ENCODE peak calls at places on chromosomes 12 and 14, in seven cellular contexts. Z is right lobe of liver, D is WTC11, W is nephron progenitor cell, J is hepatocyte, I is astrocyte of the spinal cord, X is OCI-LY7. F is an unnamed sample.

GRCh38 chr14:53011053-53011462 is 60.2 kb upstream of the FERMT2 start:
- DNase-seq in Z (no peak), D (peak; percentile 22), W (peak; percentile 18), J (peak; percentile 69), I (peak; percentile 97), X (no peak), F (no peak)

GRCh38 chr14:87044807-87045206 is 948.2 kb downstream of the GALC start:
- DNase-seq in Z (no peak), D (no peak), W (no peak), J (no peak), I (no peak), X (no peak), F (no peak)

GRCh38 chr14:69441948-69442347 is 42.6 kb upstream of the PLEKHD1 start:
- DNase-seq in Z (no peak), D (no peak), W (no peak), J (no peak), I (no peak), X (peak; percentile 88), F (no peak)

GRCh38 chr12:27198036-27198435 is 46.0 kb upstream of the STK38L start:
- DNase-seq in Z (no peak), D (no peak), W (peak; percentile 10), J (no peak), I (peak; percentile 88), X (no peak), F (no peak)

GRCh38 chr14:70901218-70901772 is 6.0 kb upstream of the PCNX1 start:
- DNase-seq in Z (no peak), D (no peak), W (no peak), J (no peak), I (peak; percentile 66), X (no peak), F (no peak)

GRCh38 chr12:110353211-110353965 is 50.1 kb downstream of the ANAPC7 start:
- DNase-seq in Z (no peak), D (no peak), W (no peak), J (no peak), I (no peak), X (no peak), F (no peak)

GRCh38 chr12:32768518-32768917 is 12.8 kb upstream of the YARS2 start:
- DNase-seq in Z (no peak), D (no peak), W (no peak), J (no peak), I (no peak), X (no peak), F (no peak)

GRCh38 chr14:102616799-102617198 is 24.4 kb downstream of the RCOR1 start:
- DNase-seq in Z (no peak), D (no peak), W (no peak), J (no peak), I (no peak), X (no peak), F (no peak)

GRCh38 chr12:28536088-28536487 is 345.8 kb downstream of the CCDC91 start:
- DNase-seq in Z (no peak), D (no peak), W (no peak), J (no peak), I (peak; percentile 61), X (no peak), F (no peak)

DNA sequence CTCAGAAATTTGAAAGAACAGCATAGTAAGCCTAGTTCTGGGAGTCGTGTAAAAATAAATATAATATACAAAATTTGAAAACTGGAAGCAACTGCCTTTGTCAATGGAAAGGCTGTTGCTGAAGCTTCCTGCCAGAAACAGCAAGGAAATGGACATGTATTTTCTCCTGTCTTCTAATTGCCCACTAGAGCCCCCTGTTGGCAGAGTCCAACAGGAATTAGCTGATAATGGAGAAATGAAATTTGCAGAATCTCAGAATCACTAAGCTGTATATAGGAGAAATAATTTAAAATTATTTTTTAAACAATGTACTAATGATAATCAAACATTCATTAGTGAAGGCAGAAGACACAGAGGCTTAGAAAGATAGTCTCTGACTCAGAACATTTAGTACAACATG is 414.8 kb downstream of the SLC6A15 start:
- DNase-seq in Z (no peak), D (no peak), W (no peak), J (no peak), I (no peak), X (no peak), F (no peak)
- TF ChIP-seq CTCF in Z (no peak), D (no peak), W (no peak), J (peak; percentile 30), I (peak; percentile 24), X (no peak), F (no peak)

GRCh38 chr12:130955238-130955816 is 1.6 kb downstream of the ADGRD1 start:
- DNase-seq in Z (no peak), D (no peak), W (no peak), J (no peak), I (no peak), X (no peak), F (no peak)
- TF ChIP-seq CTCF in Z (no peak), D (no peak), W (no peak), J (no peak), I (no peak), X (no peak), F (no peak)

GRCh38 chr12:132282031-132282949 is 47.1 kb downstream of the GALNT9 start:
- DNase-seq in Z (no peak), D (peak; percentile 18), W (no peak), J (no peak), I (no peak), X (no peak), F (no peak)

GRCh38 chr12:132284618-132285310 is 44.6 kb downstream of the GALNT9 start:
- DNase-seq in Z (no peak), D (no peak), W (no peak), J (no peak), I (no peak), X (no peak), F (no peak)

GRCh38 chr12:132282950-132283771 is 46.2 kb downstream of the GALNT9 start:
- DNase-seq in Z (no peak), D (peak; percentile 54), W (peak; percentile 40), J (no peak), I (no peak), X (peak; percentile 7), F (peak; percentile 61)

GRCh38 chr12:132285311-132285741 is 44.1 kb downstream of the GALNT9 start:
- DNase-seq in Z (no peak), D (no peak), W (no peak), J (no peak), I (no peak), X (no peak), F (no peak)

GRCh38 chr12:132284071-132284492 is 45.3 kb downstream of the GALNT9 start:
- DNase-seq in Z (no peak), D (no peak), W (no peak), J (no peak), I (no peak), X (peak; percentile 4), F (no peak)
- TF ChIP-seq CTCF in Z (no peak), D (no peak), W (peak; percentile 26), J (peak; percentile 48), I (peak; percentile 54), X (peak; percentile 63), F (no peak)

DNA sequence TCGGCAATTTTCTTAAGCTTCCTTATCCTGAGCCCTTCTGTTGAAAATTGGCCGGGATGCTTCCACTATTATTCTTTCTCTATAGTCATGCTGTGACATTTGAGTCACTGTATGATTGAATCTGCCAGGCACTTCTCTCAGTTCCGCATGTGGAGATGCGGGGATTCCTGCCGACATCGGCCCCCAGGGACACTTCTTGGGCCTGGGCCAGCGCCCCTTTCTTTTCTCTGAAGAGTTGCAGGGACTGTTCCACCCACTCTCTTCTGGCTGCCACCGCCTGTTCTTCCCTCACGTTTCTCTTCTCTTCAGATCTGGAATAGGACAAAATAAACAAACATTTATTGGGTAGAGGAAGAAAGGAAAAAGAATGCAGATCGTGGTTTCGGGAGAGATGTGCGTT is 310.1 kb downstream of the ETNK1 start:
- DNase-seq in Z (no peak), D (peak; percentile 33), W (no peak), J (no peak), I (peak; percentile 63), X (no peak), F (no peak)
- TF ChIP-seq CTCF in Z (no peak), D (no peak), W (no peak), J (no peak), I (no peak), X (no peak), F (no peak)

GRCh38 chr12:66159088-66159487 is 10.7 kb downstream of the TMBIM4 start:
- DNase-seq in Z (no peak), D (no peak), W (no peak), J (no peak), I (no peak), X (no peak), F (no peak)
- TF ChIP-seq CTCF in Z (no peak), D (no peak), W (no peak), J (no peak), I (no peak), X (no peak), F (no peak)

DNA sequence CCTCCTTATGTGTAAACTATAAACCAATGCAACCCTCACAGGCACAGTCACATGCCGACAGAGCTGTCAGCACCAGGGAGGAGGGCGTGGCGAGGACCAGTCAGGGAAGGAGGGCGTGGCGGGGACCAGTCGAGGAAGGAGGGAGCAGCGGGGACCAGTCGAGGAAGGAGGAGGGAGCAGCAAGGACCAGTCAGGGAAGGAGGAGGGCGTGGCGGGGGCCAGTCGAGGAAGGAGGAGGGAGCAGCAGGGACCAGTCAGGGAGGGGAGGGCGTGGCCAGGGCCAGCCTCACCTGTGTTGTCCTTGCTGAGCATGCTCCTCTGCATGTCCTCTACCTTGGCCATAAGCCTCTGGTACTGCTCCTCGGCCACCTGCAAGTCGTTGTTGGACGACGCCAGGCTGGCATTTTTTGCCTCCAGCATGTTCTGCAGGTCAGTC is 24.2 kb downstream of the GOLGA3 start:
- DNase-seq in Z (no peak), D (peak; percentile 28), W (no peak), J (peak; percentile 34), I (no peak), X (no peak), F (no peak)
- TF ChIP-seq CTCF in Z (no peak), D (no peak), W (no peak), J (no peak), I (no peak), X (no peak), F (no peak)

DNA sequence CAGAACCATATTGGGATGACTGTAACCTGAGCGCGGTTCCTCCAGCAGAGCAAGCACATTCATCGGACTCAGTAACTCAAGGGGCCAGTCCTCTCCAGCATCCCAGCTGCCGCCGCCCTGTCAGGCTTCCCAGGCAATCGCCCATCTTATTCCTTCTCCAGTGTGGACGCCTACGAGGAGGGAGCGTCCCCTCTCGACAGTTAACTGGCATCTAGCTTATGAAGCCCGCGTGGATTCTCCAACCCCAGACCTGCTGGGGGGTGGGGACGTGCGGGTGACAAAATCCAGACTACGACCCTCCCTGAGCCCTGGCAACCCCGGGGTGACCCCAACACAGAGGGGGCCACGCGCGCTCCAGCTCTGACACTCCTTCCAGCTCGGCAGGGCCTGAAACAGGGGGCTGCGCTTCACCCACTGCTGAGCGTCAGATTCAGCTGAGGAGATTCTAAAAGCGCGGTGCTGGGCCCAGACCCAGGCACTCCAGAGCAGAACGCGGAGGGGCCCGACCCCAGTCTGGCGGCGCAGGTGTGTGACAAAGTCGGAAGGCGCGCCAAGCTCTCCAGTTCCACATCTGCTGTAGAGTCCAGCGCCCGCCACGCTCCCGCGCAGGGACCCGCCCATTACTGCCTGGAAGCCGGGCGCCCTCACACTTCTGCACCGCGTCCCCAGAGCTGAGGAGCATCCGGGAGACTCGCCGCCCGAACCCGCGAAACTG is 43.9 kb upstream of the ESR2 start:
- DNase-seq in Z (no peak), D (peak; percentile 86), W (peak; percentile 83), J (peak; percentile 88), I (peak; percentile 62), X (peak; percentile 57), F (no peak)
- TF ChIP-seq CTCF in Z (no peak), D (no peak), W (no peak), J (peak; percentile 22), I (peak; percentile 9), X (peak; percentile 40), F (no peak)

F was measured in CD8-positive, alpha-beta T cell.